ENCODE peak calls at places on chromosome 3, in ten cellular contexts. U is lower lobe of right lung; R is neural progenitor cell; E is CD4-positive, alpha-beta T cell; S is pancreas; X is neuronal stem cell; H is astrocyte; F is endothelial cell of umbilical vein; B is right cardiac atrium; Y is effector memory CD4-positive, alpha-beta T cell. A is an unnamed sample.
A peak's percentile ranks its signal among the peaks of the same experiment; 100 is the strongest.

GRCh38 chr3:142568393-142569017 is 10.0 kb downstream of the ATR start:
- DNase-seq in U (no peak), R (peak; percentile 37), E (no peak), S (no peak), X (no peak), H (no peak), F (no peak), B (peak; percentile 57), Y (no peak), A (peak; percentile 18)

GRCh38 chr3:5543047-5543446 is 355.5 kb downstream of the EDEM1 start:
- DNase-seq in U (no peak), R (no peak), E (no peak), S (no peak), X (no peak), H (no peak), F (no peak), B (no peak), Y (no peak), A (no peak)

GRCh38 chr3:60282840-60283239 is 968.4 kb downstream of the FHIT start:
- DNase-seq in U (no peak), R (no peak), E (no peak), S (no peak), X (no peak), H (no peak), F (no peak), B (no peak), Y (no peak), A (peak; percentile 42)

GRCh38 chr3:143536817-143537535 is 311.3 kb downstream of the SLC9A9 start:
- DNase-seq in U (no peak), R (no peak), E (no peak), S (no peak), X (no peak), H (peak; percentile 63), F (no peak), B (peak; percentile 65), Y (no peak), A (no peak)

GRCh38 chr3:169630852-169631251 is 32.7 kb downstream of the MECOM start:
- DNase-seq in U (no peak), R (no peak), E (no peak), S (no peak), X (no peak), H (no peak), F (no peak), B (no peak), Y (no peak), A (no peak)

GRCh38 chr3:156676467-156677119 is 2.2 kb downstream of the TIPARP start:
- DNase-seq in U (no peak), R (no peak), E (no peak), S (no peak), X (no peak), H (peak; percentile 31), F (no peak), B (no peak), Y (no peak), A (no peak)

GRCh38 chr3:8773941-8774542 is 4.6 kb upstream of the OXTR start:
- DNase-seq in U (no peak), R (no peak), E (no peak), S (no peak), X (no peak), H (no peak), F (no peak), B (no peak), Y (no peak), A (no peak)

GRCh38 chr3:117892431-117892841 is 1142.2 kb downstream of the IGSF11 start:
- DNase-seq in U (no peak), R (no peak), E (no peak), S (no peak), X (no peak), H (peak; percentile 79), F (no peak), B (no peak), Y (no peak), A (no peak)

GRCh38 chr3:50515565-50516047 is 12.2 kb upstream of the CACNA2D2 start:
- DNase-seq in U (peak; percentile 61), R (peak; percentile 89), E (no peak), S (no peak), X (peak; percentile 68), H (no peak), F (peak; percentile 28), B (peak; percentile 88), Y (no peak), A (peak; percentile 76)

GRCh38 chr3:102536479-102536878 is 101.7 kb downstream of the ZPLD1 start:
- DNase-seq in U (no peak), R (peak; percentile 46), E (no peak), S (no peak), X (peak; percentile 5), H (peak; percentile 15), F (peak; percentile 30), B (no peak), Y (no peak), A (peak; percentile 15)

DNA sequence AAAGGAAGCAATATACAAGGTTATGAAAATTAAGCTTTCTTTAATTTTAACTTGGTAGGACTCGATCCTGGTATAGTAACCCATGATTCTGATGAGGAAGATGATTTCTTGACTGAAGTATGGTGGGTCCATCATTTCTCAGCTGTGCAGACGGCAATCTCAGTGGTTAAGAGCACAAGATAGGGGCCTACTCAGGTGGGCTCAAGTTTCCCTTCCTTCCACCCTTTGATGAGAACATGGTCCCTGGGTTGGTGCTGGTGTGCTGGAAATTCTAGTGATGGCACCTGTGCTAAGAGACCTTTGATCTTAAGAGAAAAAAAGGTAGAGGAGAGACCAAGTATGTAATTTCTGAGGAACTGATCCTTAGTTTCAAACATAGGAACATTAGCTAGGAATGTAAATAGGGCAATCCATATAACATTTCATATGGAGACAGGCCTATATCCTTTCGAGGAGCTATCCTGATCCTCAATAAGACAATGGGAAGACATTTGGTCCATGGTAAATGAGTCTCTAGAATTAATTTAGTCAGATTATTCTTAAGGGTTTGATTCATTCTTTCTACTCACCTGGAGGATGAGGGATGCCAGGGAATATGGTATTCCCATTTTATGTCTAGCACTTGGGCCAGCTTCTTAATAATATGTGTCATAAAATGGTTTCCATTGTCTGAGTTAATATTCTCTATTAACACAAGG is 104.5 kb upstream of the NECTIN3 start:
- DNase-seq in U (no peak), R (no peak), E (no peak), S (no peak), X (no peak), H (no peak), F (no peak), B (no peak), Y (no peak), A (no peak)
- H3K9me3 ChIP-seq in U (peaks cover 9% of the 10 kb centered on the region), R (no peaks in the 10 kb centered on the region), E (peaks cover 7% of the 10 kb centered on the region), S (peaks cover 7% of the 10 kb centered on the region), X (peaks cover 61% of the 10 kb centered on the region), H (peaks cover 13% of the 10 kb centered on the region), F (no peaks in the 10 kb centered on the region), B (peaks cover 2% of the 10 kb centered on the region), Y (no peaks in the 10 kb centered on the region), A (peaks cover 3% of the 10 kb centered on the region)

GRCh38 chr3:48217449-48217848 is 5.8 kb upstream of the CAMP start:
- DNase-seq in U (no peak), R (no peak), E (no peak), S (no peak), X (no peak), H (no peak), F (no peak), B (peak; percentile 62), Y (no peak), A (no peak)

GRCh38 chr3:48215019-48215418 is 8.3 kb upstream of the CAMP start:
- DNase-seq in U (no peak), R (no peak), E (no peak), S (no peak), X (no peak), H (no peak), F (no peak), B (peak; percentile 87), Y (no peak), A (no peak)

GRCh38 chr3:48214225-48214624 is 9.1 kb upstream of the CAMP start:
- DNase-seq in U (no peak), R (no peak), E (no peak), S (no peak), X (no peak), H (no peak), F (no peak), B (peak; percentile 41), Y (no peak), A (no peak)

GRCh38 chr3:48215876-48216275 is 7.4 kb upstream of the CAMP start:
- DNase-seq in U (no peak), R (no peak), E (no peak), S (no peak), X (no peak), H (no peak), F (no peak), B (peak; percentile 88), Y (no peak), A (no peak)

DNA sequence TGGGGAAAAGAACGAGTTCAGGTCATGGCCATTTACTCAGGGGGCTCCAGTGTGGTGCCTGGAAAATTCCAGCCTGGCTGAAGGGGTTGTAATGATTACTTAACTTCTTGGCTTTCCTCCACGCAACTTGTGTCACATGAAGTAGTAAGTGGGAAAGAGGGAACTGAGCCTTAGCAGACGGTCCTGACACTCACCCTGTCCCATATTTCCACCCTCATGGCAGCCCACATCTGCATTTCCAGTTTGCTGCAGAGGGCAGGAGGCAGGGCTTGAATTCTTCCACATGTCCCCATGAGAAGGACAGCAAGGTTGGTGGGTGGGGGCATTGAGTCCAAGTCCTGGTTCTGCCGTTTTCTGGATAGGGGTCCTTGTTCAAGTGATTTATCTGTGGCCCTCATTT is 7.8 kb upstream of the CAMP start:
- DNase-seq in U (no peak), R (no peak), E (no peak), S (peak; percentile 31), X (no peak), H (peak; percentile 20), F (no peak), B (peak; percentile 80), Y (no peak), A (no peak)
- H3K27ac ChIP-seq in U (peak overlapping the region; percentile 31), R (no peak overlapping the region), E (no peak overlapping the region), S (no peak overlapping the region), X (no peak overlapping the region), H (no peak overlapping the region), F (no peak overlapping the region), B (peak overlapping the region; percentile 94), Y (no peak overlapping the region), A (no peak overlapping the region)

GRCh38 chr3:1007890-1008289 is 84.9 kb upstream of the CNTN6 start:
- DNase-seq in U (no peak), R (no peak), E (no peak), S (no peak), X (no peak), H (peak; percentile 67), F (no peak), B (no peak), Y (no peak), A (no peak)
- H3K9me3 ChIP-seq in U (no peaks in the 10 kb centered on the region), R (no peaks in the 10 kb centered on the region), E (no peaks in the 10 kb centered on the region), S (no peaks in the 10 kb centered on the region), X (no peaks in the 10 kb centered on the region), H (no peaks in the 10 kb centered on the region), F (no peaks in the 10 kb centered on the region), B (no peaks in the 10 kb centered on the region), Y (no peaks in the 10 kb centered on the region), A (no peaks in the 10 kb centered on the region)

DNA sequence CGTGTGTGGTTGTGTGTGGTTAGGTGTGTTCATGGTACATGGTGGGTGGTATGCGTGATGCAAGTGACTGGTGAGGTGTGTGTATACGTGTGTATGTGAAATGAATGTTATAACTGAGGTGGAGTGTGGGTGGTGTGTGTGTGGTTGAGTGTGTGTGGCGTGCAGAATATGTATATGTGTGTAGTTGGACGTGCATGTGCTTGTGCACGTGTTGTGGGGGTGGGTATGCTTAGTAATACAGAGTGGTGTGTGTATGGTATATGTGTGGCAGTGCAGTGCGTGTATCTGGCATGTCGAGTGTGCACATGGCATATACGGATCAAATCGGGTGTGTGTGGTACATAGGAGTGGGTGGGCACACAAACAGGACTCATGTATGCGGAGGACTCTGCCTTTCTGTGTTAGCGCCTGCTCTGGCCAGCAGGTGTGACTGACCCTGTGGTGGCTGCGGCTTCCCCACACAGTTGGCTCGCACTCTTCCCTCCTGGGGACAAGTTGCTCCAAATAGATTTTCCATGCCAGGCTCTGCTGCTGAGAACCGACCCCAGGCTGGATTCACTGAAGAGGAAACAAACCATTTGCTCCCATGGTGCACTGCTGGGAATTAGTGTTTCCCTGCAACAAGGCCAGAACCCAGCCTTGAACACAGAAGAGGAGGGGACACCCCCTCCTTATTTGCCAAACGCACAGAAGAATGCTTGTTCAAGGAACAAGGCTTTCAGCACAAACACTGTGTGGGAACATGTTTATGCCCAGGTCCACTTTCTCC is 1.2 kb upstream of the C3orf70 start:
- DNase-seq in U (no peak), R (peak; percentile 38), E (no peak), S (no peak), X (no peak), H (no peak), F (no peak), B (peak; percentile 49), Y (no peak), A (no peak)
- H3K27ac ChIP-seq in U (no peak overlapping the region), R (no peak overlapping the region), E (no peak overlapping the region), S (no peak overlapping the region), X (peak overlapping the region; percentile 38), H (no peak overlapping the region), F (no peak overlapping the region), B (no peak overlapping the region), Y (no peak overlapping the region), A (no peak overlapping the region)

A was measured in WERI-Rb-1.